ENCODE peak calls at places on chromosomes 2 and 18, in nine cellular contexts. One of them, this sample, is unnamed.

GRCh38 chr2:230898016-230898415 is 27.0 kb downstream of the GPR55 start:
- DNase-seq in omental fat pad: no peak
- DNase-seq in PC-9: no peak
- DNase-seq in fibroblast of mammary gland: no peak
- DNase-seq in esophagus muscularis mucosa: no peak
- DNase-seq in WTC11: no peak
- DNase-seq in progenitor cell of endocrine pancreas: no peak
- DNase-seq in HCT116: no peak
- DNase-seq in lung: no peak
- DNase-seq in this sample: no peak

GRCh38 chr18:74230922-74231714 is 60.6 kb downstream of the CYB5A start:
- DNase-seq in omental fat pad: no peak
- DNase-seq in PC-9: peak
- DNase-seq in fibroblast of mammary gland: no peak
- DNase-seq in esophagus muscularis mucosa: no peak
- DNase-seq in WTC11: no peak
- DNase-seq in progenitor cell of endocrine pancreas: no peak
- DNase-seq in HCT116: no peak
- DNase-seq in lung: no peak
- DNase-seq in this sample: no peak

GRCh38 chr2:214604861-214605260 is 194.0 kb downstream of the VWC2L start:
- DNase-seq in omental fat pad: no peak
- DNase-seq in PC-9: no peak
- DNase-seq in fibroblast of mammary gland: peak
- DNase-seq in esophagus muscularis mucosa: no peak
- DNase-seq in WTC11: no peak
- DNase-seq in progenitor cell of endocrine pancreas: no peak
- DNase-seq in HCT116: no peak
- DNase-seq in lung: no peak
- DNase-seq in this sample: no peak

GRCh38 chr2:119699016-119699606 is 20.1 kb downstream of the TMEM177 start:
- DNase-seq in omental fat pad: no peak
- DNase-seq in PC-9: no peak
- DNase-seq in fibroblast of mammary gland: no peak
- DNase-seq in esophagus muscularis mucosa: no peak
- DNase-seq in WTC11: no peak
- DNase-seq in progenitor cell of endocrine pancreas: no peak
- DNase-seq in HCT116: no peak
- DNase-seq in lung: no peak
- DNase-seq in this sample: no peak

GRCh38 chr2:177264539-177265385 is at the start of gene NFE2L2:
- DNase-seq in omental fat pad: peak
- DNase-seq in PC-9: peak
- DNase-seq in fibroblast of mammary gland: peak
- DNase-seq in esophagus muscularis mucosa: peak
- DNase-seq in WTC11: peak
- DNase-seq in progenitor cell of endocrine pancreas: peak
- DNase-seq in HCT116: peak
- DNase-seq in lung: peak
- DNase-seq in this sample: peak

GRCh38 chr2:227407601-227408089 is 19.9 kb upstream of the SCYGR1 start:
- DNase-seq in omental fat pad: no peak
- DNase-seq in PC-9: peak
- DNase-seq in fibroblast of mammary gland: no peak
- DNase-seq in esophagus muscularis mucosa: no peak
- DNase-seq in WTC11: no peak
- DNase-seq in progenitor cell of endocrine pancreas: no peak
- DNase-seq in HCT116: no peak
- DNase-seq in lung: peak
- DNase-seq in this sample: no peak

GRCh38 chr18:8333961-8334360 is 275.3 kb upstream of the RAB12 start:
- DNase-seq in omental fat pad: no peak
- DNase-seq in PC-9: no peak
- DNase-seq in fibroblast of mammary gland: no peak
- DNase-seq in esophagus muscularis mucosa: no peak
- DNase-seq in WTC11: no peak
- DNase-seq in progenitor cell of endocrine pancreas: no peak
- DNase-seq in HCT116: no peak
- DNase-seq in lung: no peak
- DNase-seq in this sample: no peak

GRCh38 chr2:195404650-195405049 is 252.4 kb upstream of the SLC39A10 start:
- DNase-seq in omental fat pad: no peak
- DNase-seq in PC-9: no peak
- DNase-seq in fibroblast of mammary gland: no peak
- DNase-seq in esophagus muscularis mucosa: no peak
- DNase-seq in WTC11: no peak
- DNase-seq in progenitor cell of endocrine pancreas: no peak
- DNase-seq in HCT116: no peak
- DNase-seq in lung: no peak
- DNase-seq in this sample: peak

GRCh38 chr2:28683100-28683706 is 68.4 kb upstream of the PPP1CB start:
- DNase-seq in omental fat pad: no peak
- DNase-seq in PC-9: peak
- DNase-seq in fibroblast of mammary gland: peak
- DNase-seq in esophagus muscularis mucosa: no peak
- DNase-seq in WTC11: no peak
- DNase-seq in progenitor cell of endocrine pancreas: peak
- DNase-seq in HCT116: peak
- DNase-seq in lung: peak
- DNase-seq in this sample: peak

DNA sequence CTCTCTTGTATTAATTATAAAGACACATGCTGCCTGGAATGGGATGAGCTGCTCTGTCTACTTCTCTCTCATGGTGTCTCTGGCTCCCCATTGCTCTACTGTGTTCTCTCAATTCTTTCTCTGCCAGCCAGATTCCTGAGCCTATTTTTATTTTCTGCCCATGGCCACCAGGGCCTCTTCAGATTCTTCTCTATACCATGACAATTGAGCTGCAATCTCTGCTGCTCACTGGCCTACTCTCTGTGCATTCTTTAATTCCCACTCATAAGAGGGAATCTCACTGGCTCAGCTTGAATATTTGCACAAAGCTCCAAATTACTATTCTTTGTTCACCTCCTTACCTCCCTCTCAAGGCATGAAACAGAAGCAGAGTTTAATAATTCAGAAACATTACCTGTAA is 161.4 kb upstream of the GULP1 start:
- DNase-seq in omental fat pad: no peak
- DNase-seq in PC-9: no peak
- DNase-seq in fibroblast of mammary gland: no peak
- DNase-seq in esophagus muscularis mucosa: no peak
- DNase-seq in WTC11: no peak
- DNase-seq in progenitor cell of endocrine pancreas: no peak
- DNase-seq in HCT116: no peak
- DNase-seq in lung: no peak
- DNase-seq in this sample: no peak
- TF ChIP-seq CTCF in omental fat pad: no peak
- TF ChIP-seq CTCF in PC-9: no peak
- TF ChIP-seq CTCF in fibroblast of mammary gland: no peak
- TF ChIP-seq CTCF in esophagus muscularis mucosa: no peak
- TF ChIP-seq CTCF in WTC11: no peak
- TF ChIP-seq CTCF in progenitor cell of endocrine pancreas: no peak
- TF ChIP-seq CTCF in HCT116: no peak
- TF ChIP-seq CTCF in lung: no peak
- TF ChIP-seq CTCF in this sample: no peak

GRCh38 chr2:217821536-217822147 is 181.2 kb downstream of the TNS1 start:
- DNase-seq in omental fat pad: no peak
- DNase-seq in PC-9: no peak
- DNase-seq in fibroblast of mammary gland: no peak
- DNase-seq in esophagus muscularis mucosa: no peak
- DNase-seq in WTC11: no peak
- DNase-seq in progenitor cell of endocrine pancreas: no peak
- DNase-seq in HCT116: no peak
- DNase-seq in lung: no peak
- DNase-seq in this sample: no peak

GRCh38 chr2:217820904-217821303 is 181.9 kb downstream of the TNS1 start:
- DNase-seq in omental fat pad: no peak
- DNase-seq in PC-9: no peak
- DNase-seq in fibroblast of mammary gland: no peak
- DNase-seq in esophagus muscularis mucosa: no peak
- DNase-seq in WTC11: no peak
- DNase-seq in progenitor cell of endocrine pancreas: no peak
- DNase-seq in HCT116: no peak
- DNase-seq in lung: no peak
- DNase-seq in this sample: no peak

GRCh38 chr2:217824223-217824622 is 178.6 kb downstream of the TNS1 start:
- DNase-seq in omental fat pad: no peak
- DNase-seq in PC-9: no peak
- DNase-seq in fibroblast of mammary gland: no peak
- DNase-seq in esophagus muscularis mucosa: no peak
- DNase-seq in WTC11: no peak
- DNase-seq in progenitor cell of endocrine pancreas: no peak
- DNase-seq in HCT116: no peak
- DNase-seq in lung: no peak
- DNase-seq in this sample: no peak

GRCh38 chr2:217823626-217824025 is 179.2 kb downstream of the TNS1 start:
- DNase-seq in omental fat pad: no peak
- DNase-seq in PC-9: no peak
- DNase-seq in fibroblast of mammary gland: no peak
- DNase-seq in esophagus muscularis mucosa: no peak
- DNase-seq in WTC11: no peak
- DNase-seq in progenitor cell of endocrine pancreas: no peak
- DNase-seq in HCT116: no peak
- DNase-seq in lung: no peak
- DNase-seq in this sample: no peak

GRCh38 chr2:217822296-217823252 is 180.2 kb downstream of the TNS1 start:
- DNase-seq in omental fat pad: no peak
- DNase-seq in PC-9: no peak
- DNase-seq in fibroblast of mammary gland: no peak
- DNase-seq in esophagus muscularis mucosa: no peak
- DNase-seq in WTC11: no peak
- DNase-seq in progenitor cell of endocrine pancreas: no peak
- DNase-seq in HCT116: no peak
- DNase-seq in lung: peak
- DNase-seq in this sample: peak
- TF ChIP-seq CTCF in omental fat pad: no peak
- TF ChIP-seq CTCF in PC-9: no peak
- TF ChIP-seq CTCF in fibroblast of mammary gland: peak
- TF ChIP-seq CTCF in esophagus muscularis mucosa: no peak
- TF ChIP-seq CTCF in WTC11: no peak
- TF ChIP-seq CTCF in progenitor cell of endocrine pancreas: peak
- TF ChIP-seq CTCF in HCT116: no peak
- TF ChIP-seq CTCF in lung: no peak
- TF ChIP-seq CTCF in this sample: peak

DNA sequence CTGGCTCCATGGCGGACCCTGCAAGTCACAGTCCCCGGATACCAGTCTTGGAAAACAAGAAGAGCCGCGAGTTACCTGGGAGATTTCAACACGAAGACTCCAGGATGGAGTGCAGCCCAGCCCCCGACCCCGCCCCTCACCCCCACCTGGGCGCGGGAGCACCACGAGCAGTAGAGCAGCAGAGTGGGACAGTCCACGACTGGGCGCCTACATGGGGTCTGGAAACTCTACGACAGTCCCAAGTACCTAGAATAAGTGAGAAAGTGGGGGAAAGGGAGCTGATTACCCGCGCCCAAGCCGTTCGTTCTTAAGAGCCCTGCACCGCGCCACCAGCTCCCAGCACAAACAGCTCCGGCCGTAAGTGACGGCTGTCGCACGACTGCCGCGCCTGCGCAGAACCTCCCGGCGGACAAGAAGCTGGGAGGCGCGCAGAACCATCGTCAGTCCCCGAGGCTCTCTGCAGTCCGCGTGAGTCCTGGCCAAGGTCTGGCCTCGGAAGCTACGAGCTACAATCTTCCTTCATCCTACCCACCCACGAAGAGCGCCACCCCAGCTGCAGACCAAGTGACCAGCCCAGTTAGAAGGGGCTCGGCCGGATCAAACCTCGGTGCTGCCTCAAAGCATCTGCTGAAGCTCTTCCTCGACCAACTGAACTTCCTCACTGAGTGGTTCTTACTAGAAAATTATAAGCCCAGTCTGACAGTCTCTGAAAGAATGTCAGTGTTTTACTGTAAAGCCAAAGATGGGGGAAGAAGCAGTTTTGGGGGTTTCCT is at the start of gene DPY30:
- DNase-seq in omental fat pad: peak
- DNase-seq in PC-9: peak
- DNase-seq in fibroblast of mammary gland: peak
- DNase-seq in esophagus muscularis mucosa: peak
- DNase-seq in WTC11: peak
- DNase-seq in progenitor cell of endocrine pancreas: peak
- DNase-seq in HCT116: peak
- DNase-seq in lung: peak
- DNase-seq in this sample: peak
- TF ChIP-seq CTCF in omental fat pad: no peak
- TF ChIP-seq CTCF in PC-9: no peak
- TF ChIP-seq CTCF in fibroblast of mammary gland: no peak
- TF ChIP-seq CTCF in esophagus muscularis mucosa: no peak
- TF ChIP-seq CTCF in WTC11: no peak
- TF ChIP-seq CTCF in progenitor cell of endocrine pancreas: no peak
- TF ChIP-seq CTCF in HCT116: no peak
- TF ChIP-seq CTCF in lung: no peak
- TF ChIP-seq CTCF in this sample: no peak

GRCh38 chr2:225667465-225667864 is 268.0 kb downstream of the NYAP2 start:
- DNase-seq in omental fat pad: no peak
- DNase-seq in PC-9: no peak
- DNase-seq in fibroblast of mammary gland: no peak
- DNase-seq in esophagus muscularis mucosa: no peak
- DNase-seq in WTC11: no peak
- DNase-seq in progenitor cell of endocrine pancreas: no peak
- DNase-seq in HCT116: no peak
- DNase-seq in lung: no peak
- DNase-seq in this sample: no peak

GRCh38 chr2:225668606-225669266 is 269.2 kb downstream of the NYAP2 start:
- DNase-seq in omental fat pad: no peak
- DNase-seq in PC-9: peak
- DNase-seq in fibroblast of mammary gland: peak
- DNase-seq in esophagus muscularis mucosa: no peak
- DNase-seq in WTC11: no peak
- DNase-seq in progenitor cell of endocrine pancreas: no peak
- DNase-seq in HCT116: peak
- DNase-seq in lung: no peak
- DNase-seq in this sample: peak

DNA sequence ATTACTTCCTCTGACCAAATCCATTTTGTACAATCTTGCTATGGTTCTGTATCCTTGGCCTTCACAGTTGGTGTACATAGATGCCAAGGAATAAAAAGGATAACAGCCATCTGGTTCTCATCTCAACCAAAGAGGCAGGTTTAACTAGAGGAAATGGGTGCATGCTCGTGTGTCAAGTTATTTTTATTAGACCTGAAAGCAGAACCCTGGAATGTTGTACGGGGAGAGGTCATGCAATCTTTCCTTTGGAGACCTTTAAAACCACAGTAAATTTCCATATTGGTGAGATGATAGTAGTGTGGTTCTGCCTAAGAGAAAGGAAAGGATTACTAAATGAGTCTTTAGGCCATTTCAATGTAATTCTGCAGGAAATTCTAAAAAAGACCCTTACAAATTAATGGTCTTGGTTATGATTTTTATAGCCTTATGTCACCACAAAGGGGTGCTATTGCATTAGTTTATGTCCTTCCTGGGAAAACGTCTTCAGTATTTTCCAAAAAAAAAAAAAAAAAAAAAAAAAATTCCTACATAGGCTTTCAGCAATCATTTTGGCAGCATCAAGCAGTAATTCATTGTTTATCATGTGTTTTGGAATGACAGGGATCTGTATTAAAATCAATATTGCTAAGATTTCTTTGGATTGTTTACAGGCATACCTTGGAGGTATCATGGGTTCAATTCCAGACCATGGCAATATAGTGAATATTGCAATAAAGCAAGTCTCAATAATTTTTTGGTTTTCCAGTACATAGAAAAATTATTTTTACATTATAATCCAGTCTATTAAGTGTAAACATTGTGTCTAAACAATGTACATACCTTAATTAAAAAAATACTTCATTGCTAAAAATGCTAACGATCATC is 270.8 kb downstream of the NYAP2 start:
- DNase-seq in omental fat pad: no peak
- DNase-seq in PC-9: peak
- DNase-seq in fibroblast of mammary gland: peak
- DNase-seq in esophagus muscularis mucosa: no peak
- DNase-seq in WTC11: no peak
- DNase-seq in progenitor cell of endocrine pancreas: no peak
- DNase-seq in HCT116: peak
- DNase-seq in lung: no peak
- DNase-seq in this sample: peak
- TF ChIP-seq CTCF in omental fat pad: no peak
- TF ChIP-seq CTCF in PC-9: peak
- TF ChIP-seq CTCF in fibroblast of mammary gland: peak
- TF ChIP-seq CTCF in esophagus muscularis mucosa: peak
- TF ChIP-seq CTCF in WTC11: no peak
- TF ChIP-seq CTCF in progenitor cell of endocrine pancreas: peak
- TF ChIP-seq CTCF in HCT116: peak
- TF ChIP-seq CTCF in lung: peak
- TF ChIP-seq CTCF in this sample: peak